ENCODE peak calls at places on chromosomes 13 and 19, in five cellular contexts. U is epithelial cell of esophagus, L is fibroblast of lung, F is transverse colon, J is right lobe of liver. C is an unnamed sample.

GRCh38 chr13:107867701-107868661 is 347.4 kb downstream of the LIG4 start:
- DNase-seq in U (peak), L (peak), F (no peak), J (peak), C (no peak)

GRCh38 chr13:63184693-63185092 is 1769.0 kb upstream of the PCDH20 start:
- DNase-seq in U (peak), L (peak), F (no peak), J (no peak), C (peak)

GRCh38 chr13:95375706-95376105 is 74.5 kb upstream of the ABCC4 start:
- DNase-seq in U (no peak), L (no peak), F (no peak), J (no peak), C (no peak)

GRCh38 chr19:12578641-12579040 is 27.4 kb upstream of the ZNF564 start:
- DNase-seq in U (no peak), L (no peak), F (no peak), J (no peak), C (no peak)

GRCh38 chr19:4707956-4708650 is 15.5 kb downstream of the DPP9 start:
- DNase-seq in U (no peak), L (peak), F (peak), J (peak), C (no peak)

GRCh38 chr13:41523396-41523795 is 66.0 kb downstream of the RGCC start:
- DNase-seq in U (no peak), L (no peak), F (no peak), J (no peak), C (no peak)

GRCh38 chr19:39631626-39632025 is 24.1 kb upstream of the LGALS16 start:
- DNase-seq in U (no peak), L (no peak), F (no peak), J (no peak), C (no peak)

GRCh38 chr19:36257512-36257876 is 42.6 kb downstream of the ZNF146 start:
- DNase-seq in U (no peak), L (no peak), F (no peak), J (no peak), C (no peak)

GRCh38 chr19:532578-533484 is 1.3 kb downstream of the CDC34 start:
- DNase-seq in U (peak), L (peak), F (peak), J (peak), C (no peak)

GRCh38 chr13:104085611-104086010 is 1019.4 kb upstream of the SLC10A2 start:
- DNase-seq in U (no peak), L (peak), F (no peak), J (no peak), C (no peak)

GRCh38 chr13:26855071-26855470 is 94.5 kb upstream of the GPR12 start:
- DNase-seq in U (no peak), L (no peak), F (no peak), J (no peak), C (no peak)

GRCh38 chr13:64819081-64819480 is 2411.1 kb downstream of the PCDH9 start:
- DNase-seq in U (peak), L (no peak), F (no peak), J (no peak), C (no peak)

GRCh38 chr13:73741742-73742141 is 392.5 kb downstream of the KLF12 start:
- DNase-seq in U (no peak), L (no peak), F (no peak), J (no peak), C (no peak)

GRCh38 chr19:11191273-11191755 is 6.0 kb downstream of the KANK2 start:
- DNase-seq in U (no peak), L (peak), F (peak), J (no peak), C (no peak)

GRCh38 chr19:18644144-18645034 is 7.6 kb downstream of the KLHL26 start:
- DNase-seq in U (peak), L (peak), F (no peak), J (no peak), C (no peak)

GRCh38 chr19:38375098-38375493 is 725 bp downstream of the PSMD8 start:
- DNase-seq in U (no peak), L (no peak), F (no peak), J (no peak), C (no peak)

GRCh38 chr19:24048261-24048660 is 38.7 kb upstream of the ZNF254 start:
- DNase-seq in U (no peak), L (no peak), F (no peak), J (no peak), C (no peak)

GRCh38 chr13:37023871-37024270 is 23.3 kb downstream of the EXOSC8 start:
- DNase-seq in U (peak), L (peak), F (no peak), J (no peak), C (no peak)

GRCh38 chr19:27765912-27766725 is 1446.8 kb downstream of the UQCRFS1 start:
- DNase-seq in U (no peak), L (no peak), F (no peak), J (no peak), C (no peak)

GRCh38 chr13:69474286-69474685 is 633.3 kb upstream of the ATXN8OS start:
- DNase-seq in U (peak), L (peak), F (no peak), J (no peak), C (no peak)

GRCh38 chr19:5127710-5128109 is 158.8 kb downstream of the KDM4B start:
- DNase-seq in U (no peak), L (no peak), F (no peak), J (no peak), C (no peak)

GRCh38 chr13:19910336-19911072 is 47.1 kb upstream of the ZMYM5 start:
- DNase-seq in U (peak), L (peak), F (peak), J (no peak), C (no peak)

GRCh38 chr19:4676955-4677731 is 7.0 kb upstream of the MYDGF start:
- DNase-seq in U (peak), L (peak), F (peak), J (no peak), C (peak)

GRCh38 chr19:33518541-33518940 is 3.0 kb downstream of the PEPD start:
- DNase-seq in U (no peak), L (no peak), F (no peak), J (no peak), C (no peak)

GRCh38 chr19:5407356-5407755 is 47.9 kb upstream of the ZNRF4 start:
- DNase-seq in U (no peak), L (peak), F (no peak), J (no peak), C (peak)

GRCh38 chr13:113151745-113152707 is 6.4 kb upstream of the PROZ start:
- DNase-seq in U (no peak), L (peak), F (no peak), J (peak), C (no peak)

DNA sequence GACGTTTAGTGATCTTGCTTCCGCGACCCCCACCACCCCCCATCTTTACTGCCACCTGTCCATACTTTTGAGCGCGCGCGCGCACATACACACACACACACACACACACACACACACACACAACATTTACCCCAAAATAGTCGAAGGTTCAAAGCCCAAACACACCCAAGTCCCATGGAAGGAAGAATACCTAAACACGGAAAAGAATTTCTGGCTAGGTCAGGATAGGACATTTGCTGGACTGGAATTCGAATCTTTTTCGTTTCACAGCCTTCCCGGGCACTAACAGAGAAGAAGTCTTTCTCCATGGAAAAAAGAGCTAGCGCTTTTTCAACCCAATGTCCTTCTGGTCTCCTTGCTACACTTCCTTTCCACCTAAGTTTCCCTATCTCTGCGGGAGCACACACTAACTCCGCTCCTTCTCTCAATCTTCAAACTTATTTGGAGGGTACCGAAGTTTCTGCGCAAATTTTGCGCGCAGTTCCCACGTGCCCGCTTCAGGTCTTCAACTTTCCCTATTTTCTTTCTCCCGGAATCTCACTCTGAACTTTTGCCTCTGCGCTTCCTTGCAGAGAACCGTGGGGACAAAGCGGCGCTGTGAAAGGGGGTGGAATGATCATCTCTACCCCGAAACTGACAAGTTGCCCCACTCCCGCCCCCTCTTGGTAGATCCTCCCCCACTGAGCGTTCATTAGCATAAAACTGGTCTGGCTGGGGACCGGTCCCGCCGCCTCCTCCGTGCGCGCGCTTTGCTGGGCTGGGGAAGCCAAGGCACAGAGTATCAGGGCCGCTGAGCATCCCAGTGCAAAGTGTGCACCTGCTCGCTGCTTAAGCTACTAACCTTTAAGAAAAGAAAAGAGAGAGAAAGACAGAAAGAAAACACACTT is 2.7 kb downstream of the DACH1 start:
- DNase-seq in U (peak), L (peak), F (peak), J (peak), C (no peak)
- TF ChIP-seq CTCF in U (no peak), L (no peak), F (no peak), J (no peak), C (no peak)

GRCh38 chr13:30865131-30866009 is 40.7 kb upstream of the MEDAG start:
- DNase-seq in U (peak), L (peak), F (peak), J (peak), C (peak)

GRCh38 chr13:30862707-30863106 is 43.4 kb upstream of the MEDAG start:
- DNase-seq in U (no peak), L (peak), F (peak), J (no peak), C (no peak)

GRCh38 chr13:30864352-30865130 is 41.5 kb upstream of the MEDAG start:
- DNase-seq in U (peak), L (peak), F (no peak), J (no peak), C (peak)

GRCh38 chr13:30863231-30863630 is 42.8 kb upstream of the MEDAG start:
- DNase-seq in U (no peak), L (no peak), F (no peak), J (no peak), C (no peak)

GRCh38 chr13:30863796-30864195 is 42.3 kb upstream of the MEDAG start:
- DNase-seq in U (no peak), L (no peak), F (no peak), J (no peak), C (no peak)
- H3K4me3 ChIP-seq in U (no peak), L (no peak), F (no peak), J (no peak), C (no peak)

DNA sequence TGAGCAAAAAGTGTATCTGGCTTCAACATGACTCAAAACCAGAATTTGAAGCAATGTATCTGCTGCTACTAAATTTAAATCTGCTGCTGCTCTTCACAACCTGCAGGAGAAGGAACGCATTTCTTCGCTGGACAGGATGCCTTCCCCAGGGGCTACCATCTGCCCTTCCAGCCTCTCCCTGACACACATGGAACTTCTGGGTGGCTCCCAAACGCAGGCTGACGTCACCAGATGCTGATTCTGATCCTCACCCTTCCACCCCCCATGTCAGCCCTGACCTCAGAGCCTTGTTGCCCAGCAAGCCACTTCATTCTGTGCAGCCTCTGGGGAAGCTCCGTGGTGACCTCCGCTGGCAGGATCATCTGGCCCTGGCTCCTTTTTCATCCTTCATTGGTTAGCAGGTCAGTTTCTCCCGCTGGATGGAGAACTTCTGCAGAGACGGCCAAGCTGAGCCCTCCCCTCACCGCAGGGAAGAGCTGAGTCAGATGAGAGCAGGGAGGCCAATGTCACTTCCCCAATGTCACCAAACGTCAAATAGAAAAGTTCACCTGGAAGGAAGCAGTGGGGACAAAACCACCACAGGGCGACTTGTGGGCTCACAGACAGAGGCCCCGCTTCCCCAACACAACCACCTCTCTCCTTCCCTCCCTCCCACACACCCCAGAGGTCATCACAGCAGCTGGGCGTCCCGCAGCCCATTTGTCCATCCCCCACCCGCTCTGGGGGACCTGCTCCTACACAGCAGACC is 14.0 kb upstream of the RAB20 start:
- DNase-seq in U (no peak), L (peak), F (no peak), J (peak), C (no peak)
- TF ChIP-seq CTCF in U (no peak), L (no peak), F (no peak), J (no peak), C (no peak)

GRCh38 chr19:17577698-17578097 is 22.2 kb downstream of the COLGALT1 start:
- DNase-seq in U (no peak), L (no peak), F (no peak), J (no peak), C (no peak)

GRCh38 chr19:17579523-17580244 is 24.2 kb downstream of the COLGALT1 start:
- DNase-seq in U (peak), L (peak), F (peak), J (no peak), C (no peak)

GRCh38 chr19:17580470-17581000 is 25.1 kb downstream of the COLGALT1 start:
- DNase-seq in U (no peak), L (no peak), F (no peak), J (no peak), C (no peak)

GRCh38 chr19:17575871-17576757 is 20.7 kb downstream of the COLGALT1 start:
- DNase-seq in U (no peak), L (no peak), F (peak), J (no peak), C (no peak)

DNA sequence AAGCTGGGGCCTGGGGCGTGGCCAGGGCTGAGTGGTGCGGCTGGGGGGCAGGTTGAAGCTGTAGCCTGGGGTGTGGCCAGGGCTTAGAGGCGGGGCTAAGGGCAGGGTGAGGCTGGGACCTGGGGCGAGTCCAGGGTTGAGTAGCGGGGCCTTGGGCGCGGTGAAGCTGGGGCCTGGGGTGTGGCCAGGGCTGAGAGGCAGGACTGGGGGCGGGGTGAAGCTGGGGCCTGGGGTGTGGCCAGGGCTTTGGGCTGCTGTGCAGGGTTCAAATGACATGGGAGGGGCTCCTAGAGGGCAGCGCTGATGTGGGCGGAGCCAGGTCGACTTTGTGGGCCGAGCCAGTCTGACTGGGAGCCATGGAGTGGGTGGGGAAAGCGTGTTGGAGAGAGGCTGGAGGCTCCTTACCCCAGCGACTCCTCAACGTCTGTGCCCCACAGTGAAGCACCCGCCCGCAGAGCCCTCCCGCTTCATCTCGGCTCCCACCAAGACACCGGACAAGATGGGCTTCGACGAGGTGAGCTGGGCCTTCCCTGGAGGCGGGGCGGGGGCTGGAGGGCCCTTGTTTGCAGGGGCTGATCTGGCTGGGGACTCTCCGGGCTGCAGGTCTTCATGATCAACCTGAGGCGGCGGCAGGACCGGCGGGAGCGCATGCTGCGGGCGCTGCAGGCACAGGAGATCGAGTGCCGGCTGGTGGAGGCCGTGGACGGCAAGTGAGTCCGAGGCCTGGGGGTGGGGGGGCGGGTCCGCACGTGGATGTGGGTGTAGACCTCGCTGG is 21.5 kb downstream of the COLGALT1 start:
- DNase-seq in U (peak), L (peak), F (peak), J (no peak), C (no peak)
- H3K4me3 ChIP-seq in U (no peak), L (no peak), F (no peak), J (no peak), C (no peak)

GRCh38 chr13:55999709-56000108 is 1141.0 kb upstream of the PRR20A start:
- DNase-seq in U (no peak), L (no peak), F (no peak), J (no peak), C (no peak)
- TF ChIP-seq CTCF in U (no peak), L (no peak), F (no peak), J (no peak), C (no peak)

GRCh38 chr19:54369082-54369691 is 4.5 kb upstream of the LAIR1 start:
- DNase-seq in U (no peak), L (no peak), F (no peak), J (no peak), C (no peak)

GRCh38 chr19:54379187-54379678 is 14.5 kb upstream of the LAIR1 start:
- DNase-seq in U (no peak), L (no peak), F (no peak), J (no peak), C (no peak)

GRCh38 chr19:54376610-54377009 is 11.9 kb upstream of the LAIR1 start:
- DNase-seq in U (no peak), L (no peak), F (no peak), J (no peak), C (no peak)

DNA sequence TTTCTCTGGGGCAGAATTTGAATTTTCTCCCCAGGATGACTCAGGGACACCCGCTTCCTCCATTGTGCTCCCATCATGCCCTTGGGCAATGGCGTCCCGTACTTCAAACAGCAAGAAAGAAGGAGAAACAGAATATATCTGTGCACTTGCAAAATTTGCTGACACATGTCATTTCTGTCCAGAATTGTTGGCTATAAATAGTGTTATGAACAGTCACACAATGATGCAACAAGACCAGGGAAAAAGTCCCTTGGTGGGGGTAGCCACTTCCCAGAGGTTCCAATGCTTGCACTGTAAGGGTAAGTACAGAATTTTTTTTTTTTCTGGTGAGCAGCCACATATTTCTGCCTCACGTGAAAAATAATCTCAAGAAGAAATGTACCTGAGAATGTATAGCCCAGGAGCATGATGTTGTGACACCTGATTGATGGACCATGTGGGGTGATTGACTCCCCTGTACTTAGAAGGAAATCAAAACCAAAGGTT is 9.1 kb upstream of the LAIR1 start:
- DNase-seq in U (no peak), L (no peak), F (no peak), J (no peak), C (no peak)
- H3K4me3 ChIP-seq in U (no peak), L (no peak), F (no peak), J (no peak), C (no peak)

DNA sequence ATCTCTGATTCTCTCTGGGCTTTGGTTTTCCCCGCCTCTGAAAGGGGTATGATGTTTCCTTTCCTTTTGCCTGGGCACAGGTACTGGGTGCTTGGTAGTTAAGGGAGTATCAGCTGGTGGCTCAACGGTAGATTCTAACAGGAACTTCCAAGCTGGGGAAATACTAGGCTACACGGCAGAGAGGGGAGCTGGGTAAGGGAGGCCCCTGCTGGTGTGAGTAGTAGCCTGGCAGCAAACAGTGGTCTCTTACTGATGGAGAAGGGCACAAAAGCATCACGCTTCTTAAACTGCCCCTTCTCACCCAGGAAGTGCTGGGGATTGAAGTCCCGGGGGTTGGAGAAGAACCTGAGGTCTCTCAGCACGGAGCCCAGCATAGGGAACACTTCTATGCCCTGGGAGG is 26.9 kb upstream of the CYP2A7 start:
- DNase-seq in U (no peak), L (no peak), F (no peak), J (no peak), C (no peak)
- TF ChIP-seq CTCF in U (no peak), L (no peak), F (no peak), J (peak), C (no peak)